ENCODE peak calls at places on chromosome 5, in six cellular contexts. X, Q, K, T, R and Z are unnamed samples.
A peak's percentile ranks its signal among the peaks of the same experiment; 100 is the strongest.

GRCh38 chr5:120396186-120396585 is 67.9 kb upstream of the PRR16 start:
- DNase-seq in X (no peak), Q (peak; percentile 48), K (no peak), T (no peak), R (peak; percentile 66), Z (no peak)

GRCh38 chr5:100232730-100233129 is 302.4 kb upstream of the FAM174A start:
- DNase-seq in X (no peak), Q (no peak), K (no peak), T (no peak), R (no peak), Z (no peak)

GRCh38 chr5:77129386-77129785 is 42.3 kb upstream of the ZBED3 start:
- DNase-seq in X (peak; percentile 68), Q (no peak), K (no peak), T (no peak), R (peak; percentile 5), Z (peak; percentile 22)

GRCh38 chr5:149152317-149152746 is 11.0 kb downstream of the ABLIM3 start:
- DNase-seq in X (no peak), Q (peak; percentile 47), K (no peak), T (no peak), R (no peak), Z (peak; percentile 43)

GRCh38 chr5:143886621-143887301 is 74.8 kb downstream of the HMHB1 start:
- DNase-seq in X (peak; percentile 23), Q (peak; percentile 25), K (no peak), T (no peak), R (no peak), Z (no peak)

GRCh38 chr5:78827725-78828124 is 157.4 kb downstream of the ARSB start:
- DNase-seq in X (no peak), Q (no peak), K (no peak), T (no peak), R (no peak), Z (no peak)

GRCh38 chr5:9549941-9550340 is 4.1 kb upstream of the SEMA5A start:
- DNase-seq in X (no peak), Q (peak; percentile 46), K (no peak), T (no peak), R (no peak), Z (no peak)

GRCh38 chr5:23014251-23014650 is 161.1 kb upstream of the CDH12 start:
- DNase-seq in X (no peak), Q (no peak), K (no peak), T (no peak), R (no peak), Z (no peak)

GRCh38 chr5:172910828-172911627 is 48.2 kb upstream of the RPL26L1 start:
- DNase-seq in X (peak; percentile 65), Q (peak; percentile 70), K (peak; percentile 43), T (peak; percentile 72), R (peak; percentile 36), Z (peak; percentile 76)

GRCh38 chr5:154191467-154192261 is 1.1 kb downstream of the GALNT10 start:
- DNase-seq in X (no peak), Q (peak; percentile 58), K (no peak), T (no peak), R (no peak), Z (no peak)

GRCh38 chr5:32583582-32584232 is 1.6 kb upstream of the SUB1 start:
- DNase-seq in X (no peak), Q (no peak), K (no peak), T (peak; percentile 74), R (peak; percentile 8), Z (no peak)

GRCh38 chr5:149445343-149445738 is 66.2 kb upstream of the IL17B start:
- DNase-seq in X (no peak), Q (no peak), K (no peak), T (no peak), R (no peak), Z (no peak)

GRCh38 chr5:164597293-164597900 is 1092.0 kb downstream of the MAT2B start:
- DNase-seq in X (no peak), Q (no peak), K (no peak), T (no peak), R (peak; percentile 4), Z (no peak)

GRCh38 chr5:35136386-35136785 is 88.6 kb upstream of the AGXT2 start:
- DNase-seq in X (no peak), Q (peak; percentile 84), K (no peak), T (no peak), R (peak; percentile 65), Z (no peak)

GRCh38 chr5:134873494-134873893 is 677 bp upstream of the TXNDC15 start:
- DNase-seq in X (no peak), Q (no peak), K (no peak), T (no peak), R (no peak), Z (no peak)

GRCh38 chr5:73768-74502 is 18.0 kb upstream of the PLEKHG4B start:
- DNase-seq in X (no peak), Q (no peak), K (no peak), T (no peak), R (no peak), Z (no peak)

GRCh38 chr5:119011186-119011585 is 22.8 kb upstream of the DTWD2 start:
- DNase-seq in X (no peak), Q (no peak), K (no peak), T (no peak), R (no peak), Z (no peak)

GRCh38 chr5:78797945-78798731 is 149.6 kb upstream of the LHFPL2 start:
- DNase-seq in X (no peak), Q (peak; percentile 74), K (no peak), T (no peak), R (no peak), Z (no peak)

DNA sequence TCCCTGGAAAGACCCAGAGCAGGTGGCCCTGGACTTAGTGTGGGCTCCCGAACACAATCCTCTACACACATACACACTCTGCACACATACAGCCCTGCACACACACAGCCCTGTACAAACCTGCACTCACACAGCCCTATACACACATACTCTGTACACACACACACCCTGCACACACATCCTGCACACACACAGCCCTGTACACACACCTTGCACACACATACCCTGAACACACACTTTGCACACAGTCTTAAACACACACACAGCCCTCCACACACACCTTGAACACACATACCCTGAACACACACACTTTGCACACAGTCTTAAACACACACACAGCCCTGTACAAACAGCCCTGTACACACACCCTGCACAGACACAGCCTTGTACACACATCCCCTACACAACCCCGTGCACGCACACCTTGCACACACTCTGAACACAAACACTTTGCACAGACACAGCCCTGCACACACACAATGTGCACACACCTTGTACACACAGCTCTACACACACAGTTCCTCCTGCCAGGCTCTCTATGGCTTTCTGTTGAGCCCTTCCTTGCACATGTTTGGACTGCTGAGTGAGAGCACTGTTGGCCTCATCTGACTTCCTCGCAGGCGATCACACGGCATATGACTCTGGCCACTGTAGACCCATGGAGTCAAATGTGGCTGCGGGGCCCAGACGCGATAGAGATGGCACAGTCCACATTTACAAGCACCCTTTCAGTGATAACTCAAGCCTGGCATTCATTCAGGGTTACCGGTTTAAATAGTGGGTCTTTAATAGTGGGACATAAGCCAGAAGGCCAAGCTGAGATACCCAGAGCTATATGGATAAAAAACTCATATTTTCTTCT is 245.7 kb upstream of the IRX1 start:
- DNase-seq in X (no peak), Q (no peak), K (no peak), T (no peak), R (no peak), Z (no peak)
- H3K9me3 ChIP-seq in X (no peaks in the 10 kb centered on the region), Q (no peaks in the 10 kb centered on the region), K (no peaks in the 10 kb centered on the region), T (no peaks in the 10 kb centered on the region), R (peaks cover 5% of the 10 kb centered on the region), Z (no peaks in the 10 kb centered on the region)

GRCh38 chr5:59319286-59319685 is 574.2 kb downstream of the PDE4D start:
- DNase-seq in X (no peak), Q (no peak), K (no peak), T (no peak), R (no peak), Z (no peak)
- H3K27ac ChIP-seq in X (no peak overlapping the region), Q (no peak overlapping the region), K (no peak overlapping the region), T (no peak overlapping the region), R (no peak overlapping the region), Z (no peak overlapping the region)

GRCh38 chr5:126864042-126864688 is 87.2 kb downstream of the LMNB1 start:
- DNase-seq in X (no peak), Q (no peak), K (no peak), T (no peak), R (no peak), Z (no peak)
- H3K9me3 ChIP-seq in X (no peaks in the 10 kb centered on the region), Q (no peaks in the 10 kb centered on the region), K (no peaks in the 10 kb centered on the region), T (no peaks in the 10 kb centered on the region), R (no peaks in the 10 kb centered on the region), Z (no peaks in the 10 kb centered on the region)

DNA sequence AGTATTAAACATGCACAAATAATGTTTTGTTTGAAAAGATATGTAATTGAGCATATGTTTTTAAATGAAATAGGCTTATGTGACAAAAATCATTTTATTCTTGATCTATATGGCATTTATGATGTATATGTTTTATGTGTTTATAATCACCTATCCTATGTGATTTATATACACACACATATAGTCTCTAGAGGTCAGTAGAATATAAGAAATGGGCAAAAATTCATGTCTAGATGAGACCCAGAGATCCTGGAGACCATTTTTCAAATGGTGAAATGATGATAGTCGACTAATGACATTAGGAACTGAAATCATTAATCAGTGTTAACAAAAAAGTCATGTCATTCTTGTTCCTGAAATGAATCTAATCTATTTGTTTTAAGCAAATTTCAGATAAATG is 709.2 kb upstream of the WWC1 start:
- DNase-seq in X (no peak), Q (no peak), K (no peak), T (no peak), R (peak; percentile 10), Z (no peak)
- H3K27ac ChIP-seq in X (no peak overlapping the region), Q (no peak overlapping the region), K (no peak overlapping the region), T (no peak overlapping the region), R (no peak overlapping the region), Z (no peak overlapping the region)

GRCh38 chr5:67672633-67673032 is 476.0 kb upstream of the CD180 start:
- DNase-seq in X (peak; percentile 36), Q (peak; percentile 34), K (no peak), T (no peak), R (peak; percentile 9), Z (no peak)

GRCh38 chr5:67674256-67674655 is 477.7 kb upstream of the CD180 start:
- DNase-seq in X (no peak), Q (peak; percentile 2), K (no peak), T (no peak), R (no peak), Z (no peak)

GRCh38 chr5:67673180-67673579 is 476.6 kb upstream of the CD180 start:
- DNase-seq in X (no peak), Q (no peak), K (no peak), T (no peak), R (no peak), Z (no peak)

GRCh38 chr5:67676863-67677262 is 480.3 kb upstream of the CD180 start:
- DNase-seq in X (no peak), Q (no peak), K (no peak), T (no peak), R (no peak), Z (no peak)

DNA sequence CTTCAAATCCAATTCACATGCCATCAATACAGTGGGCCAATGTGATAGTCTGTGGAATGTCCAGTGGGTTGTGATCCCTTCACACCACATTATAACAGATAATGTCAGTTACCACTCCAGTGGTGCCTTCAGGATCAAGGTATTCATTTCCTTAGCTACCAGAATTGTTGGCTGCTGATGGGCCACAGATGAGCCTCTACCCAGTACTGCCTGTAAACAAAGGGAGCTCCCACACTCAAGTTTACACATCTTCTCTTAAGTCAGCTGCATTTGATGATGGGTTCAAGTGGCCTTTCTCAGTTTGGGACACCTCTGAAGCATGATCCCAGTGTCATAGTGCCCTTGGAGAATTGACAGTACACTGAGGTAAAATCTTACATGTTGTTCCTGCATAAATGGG is 477.0 kb upstream of the CD180 start:
- DNase-seq in X (no peak), Q (no peak), K (no peak), T (no peak), R (no peak), Z (no peak)
- H3K9me3 ChIP-seq in X (no peaks in the 10 kb centered on the region), Q (no peaks in the 10 kb centered on the region), K (no peaks in the 10 kb centered on the region), T (no peaks in the 10 kb centered on the region), R (no peaks in the 10 kb centered on the region), Z (no peaks in the 10 kb centered on the region)